ENCODE peak calls at places on chromosomes 13 and 19, in five cellular contexts. One of them, this sample, is unnamed.

GRCh38 chr13:26914624-26915023 is 154.0 kb upstream of the GPR12 start:
- DNase-seq in T1000: no peak
- DNase-seq in COR-L47: no peak
- DNase-seq in DMS79 treated with DMSO at 0.1 percent for 48 hours: no peak
- DNase-seq in T47D: no peak
- DNase-seq in this sample: no peak

GRCh38 chr19:5147971-5148793 is 179.3 kb downstream of the KDM4B start:
- DNase-seq in T1000: no peak
- DNase-seq in COR-L47: no peak
- DNase-seq in DMS79 treated with DMSO at 0.1 percent for 48 hours: no peak
- DNase-seq in T47D: no peak
- DNase-seq in this sample: no peak

GRCh38 chr19:32041681-32042292 is 303.6 kb upstream of the ZNF507 start:
- DNase-seq in T1000: no peak
- DNase-seq in COR-L47: no peak
- DNase-seq in DMS79 treated with DMSO at 0.1 percent for 48 hours: peak
- DNase-seq in T47D: no peak
- DNase-seq in this sample: peak

GRCh38 chr19:19224852-19225494 is 13.2 kb downstream of the NCAN start:
- DNase-seq in T1000: no peak
- DNase-seq in COR-L47: peak
- DNase-seq in DMS79 treated with DMSO at 0.1 percent for 48 hours: no peak
- DNase-seq in T47D: peak
- DNase-seq in this sample: peak

GRCh38 chr13:98626298-98626940 is 49.5 kb upstream of the STK24 start:
- DNase-seq in T1000: no peak
- DNase-seq in COR-L47: peak
- DNase-seq in DMS79 treated with DMSO at 0.1 percent for 48 hours: no peak
- DNase-seq in T47D: no peak
- DNase-seq in this sample: no peak

GRCh38 chr19:13260883-13261653 is 110.9 kb downstream of the IER2 start:
- DNase-seq in T1000: peak
- DNase-seq in COR-L47: no peak
- DNase-seq in DMS79 treated with DMSO at 0.1 percent for 48 hours: no peak
- DNase-seq in T47D: no peak
- DNase-seq in this sample: no peak

GRCh38 chr19:36032251-36033104 is at the start of gene CLIP3:
- DNase-seq in T1000: peak
- DNase-seq in COR-L47: peak
- DNase-seq in DMS79 treated with DMSO at 0.1 percent for 48 hours: peak
- DNase-seq in T47D: no peak
- DNase-seq in this sample: peak

GRCh38 chr13:71864094-71864980 is 2.7 kb downstream of the DACH1 start:
- DNase-seq in T1000: no peak
- DNase-seq in COR-L47: peak
- DNase-seq in DMS79 treated with DMSO at 0.1 percent for 48 hours: no peak
- DNase-seq in T47D: peak
- DNase-seq in this sample: peak

GRCh38 chr13:97659602-97660001 is 225.6 kb downstream of the RAP2A start:
- DNase-seq in T1000: no peak
- DNase-seq in COR-L47: peak
- DNase-seq in DMS79 treated with DMSO at 0.1 percent for 48 hours: no peak
- DNase-seq in T47D: no peak
- DNase-seq in this sample: peak

GRCh38 chr13:99505814-99506269 is 4.6 kb downstream of the TM9SF2 start:
- DNase-seq in T1000: no peak
- DNase-seq in COR-L47: no peak
- DNase-seq in DMS79 treated with DMSO at 0.1 percent for 48 hours: no peak
- DNase-seq in T47D: no peak
- DNase-seq in this sample: no peak

GRCh38 chr19:35693835-35694599 is 10.3 kb upstream of the ZBTB32 start:
- DNase-seq in T1000: peak
- DNase-seq in COR-L47: peak
- DNase-seq in DMS79 treated with DMSO at 0.1 percent for 48 hours: peak
- DNase-seq in T47D: peak
- DNase-seq in this sample: peak

GRCh38 chr19:12664406-12665280 is 1.9 kb downstream of the MAN2B1 start:
- DNase-seq in T1000: no peak
- DNase-seq in COR-L47: no peak
- DNase-seq in DMS79 treated with DMSO at 0.1 percent for 48 hours: no peak
- DNase-seq in T47D: no peak
- DNase-seq in this sample: peak

GRCh38 chr13:31032574-31033095 is 100.2 kb downstream of the TEX26 start:
- DNase-seq in T1000: no peak
- DNase-seq in COR-L47: no peak
- DNase-seq in DMS79 treated with DMSO at 0.1 percent for 48 hours: no peak
- DNase-seq in T47D: no peak
- DNase-seq in this sample: no peak

GRCh38 chr19:42465827-42466280 is 23.1 kb upstream of the CXCL17 start:
- DNase-seq in T1000: no peak
- DNase-seq in COR-L47: no peak
- DNase-seq in DMS79 treated with DMSO at 0.1 percent for 48 hours: no peak
- DNase-seq in T47D: no peak
- DNase-seq in this sample: no peak

GRCh38 chr19:46890423-46891170 is 29.8 kb downstream of the ARHGAP35 start:
- DNase-seq in T1000: peak
- DNase-seq in COR-L47: no peak
- DNase-seq in DMS79 treated with DMSO at 0.1 percent for 48 hours: no peak
- DNase-seq in T47D: no peak
- DNase-seq in this sample: no peak

GRCh38 chr19:51128227-51128626 is 3.5 kb downstream of the SIGLEC9 start:
- DNase-seq in T1000: no peak
- DNase-seq in COR-L47: no peak
- DNase-seq in DMS79 treated with DMSO at 0.1 percent for 48 hours: no peak
- DNase-seq in T47D: no peak
- DNase-seq in this sample: no peak

GRCh38 chr13:56864451-56864850 is 276.3 kb upstream of the PRR20A start:
- DNase-seq in T1000: no peak
- DNase-seq in COR-L47: no peak
- DNase-seq in DMS79 treated with DMSO at 0.1 percent for 48 hours: no peak
- DNase-seq in T47D: no peak
- DNase-seq in this sample: no peak

GRCh38 chr13:74301200-74302063 is 167.2 kb upstream of the KLF12 start:
- DNase-seq in T1000: no peak
- DNase-seq in COR-L47: no peak
- DNase-seq in DMS79 treated with DMSO at 0.1 percent for 48 hours: no peak
- DNase-seq in T47D: no peak
- DNase-seq in this sample: peak

GRCh38 chr19:12715102-12715501 is 8.6 kb downstream of the TNPO2 start:
- DNase-seq in T1000: no peak
- DNase-seq in COR-L47: no peak
- DNase-seq in DMS79 treated with DMSO at 0.1 percent for 48 hours: no peak
- DNase-seq in T47D: no peak
- DNase-seq in this sample: no peak

GRCh38 chr19:35790981-35791813 is 15.8 kb downstream of the ARHGAP33 start:
- DNase-seq in T1000: no peak
- DNase-seq in COR-L47: peak
- DNase-seq in DMS79 treated with DMSO at 0.1 percent for 48 hours: peak
- DNase-seq in T47D: no peak
- DNase-seq in this sample: peak

GRCh38 chr13:103694471-103694870 is 628.3 kb upstream of the SLC10A2 start:
- DNase-seq in T1000: no peak
- DNase-seq in COR-L47: no peak
- DNase-seq in DMS79 treated with DMSO at 0.1 percent for 48 hours: peak
- DNase-seq in T47D: no peak
- DNase-seq in this sample: no peak

GRCh38 chr13:30148171-30148754 is 159.1 kb downstream of the KATNAL1 start:
- DNase-seq in T1000: no peak
- DNase-seq in COR-L47: no peak
- DNase-seq in DMS79 treated with DMSO at 0.1 percent for 48 hours: no peak
- DNase-seq in T47D: no peak
- DNase-seq in this sample: no peak

GRCh38 chr19:5150331-5150901 is 181.5 kb downstream of the KDM4B start:
- DNase-seq in T1000: no peak
- DNase-seq in COR-L47: no peak
- DNase-seq in DMS79 treated with DMSO at 0.1 percent for 48 hours: no peak
- DNase-seq in T47D: no peak
- DNase-seq in this sample: no peak

GRCh38 chr19:12946092-12946845 is 607 bp downstream of the RAD23A start:
- DNase-seq in T1000: no peak
- DNase-seq in COR-L47: peak
- DNase-seq in DMS79 treated with DMSO at 0.1 percent for 48 hours: peak
- DNase-seq in T47D: no peak
- DNase-seq in this sample: peak